ENCODE peak calls at places on chromosome 3, in seven cellular contexts. One of them, this sample, is unnamed.

GRCh38 chr3:32175607-32176197 is 62.8 kb upstream of the CMTM8 start:
- DNase-seq in A673: peak
- DNase-seq in GM04504: peak
- DNase-seq in head of caudate nucleus: no peak
- DNase-seq in stimulated activated CD4-positive, alpha-beta T cell treated with anti-CD3 and anti-CD28 coated beads, TNF-alpha, amount 100 ng/mL, for 4 hours: no peak
- DNase-seq in lung microvascular endothelial cell: peak
- DNase-seq in T-helper 2 cell: peak
- DNase-seq in this sample: peak

GRCh38 chr3:103127737-103128136 is 692.9 kb downstream of the ZPLD1 start:
- DNase-seq in A673: no peak
- DNase-seq in GM04504: no peak
- DNase-seq in stimulated activated CD4-positive, alpha-beta T cell treated with anti-CD3 and anti-CD28 coated beads, TNF-alpha, amount 100 ng/mL, for 4 hours: no peak
- DNase-seq in head of caudate nucleus: no peak
- DNase-seq in T-helper 2 cell: no peak
- DNase-seq in lung microvascular endothelial cell: no peak
- DNase-seq in this sample: no peak

GRCh38 chr3:182793663-182794454 is 555 bp downstream of the ATP11B start:
- DNase-seq in T-helper 2 cell: peak
- DNase-seq in A673: peak
- DNase-seq in lung microvascular endothelial cell: peak
- DNase-seq in head of caudate nucleus: peak
- DNase-seq in stimulated activated CD4-positive, alpha-beta T cell treated with anti-CD3 and anti-CD28 coated beads, TNF-alpha, amount 100 ng/mL, for 4 hours: peak
- DNase-seq in GM04504: no peak
- DNase-seq in this sample: peak

GRCh38 chr3:101913173-101913572 is 63.9 kb downstream of the NFKBIZ start:
- DNase-seq in lung microvascular endothelial cell: no peak
- DNase-seq in GM04504: no peak
- DNase-seq in head of caudate nucleus: no peak
- DNase-seq in T-helper 2 cell: no peak
- DNase-seq in A673: no peak
- DNase-seq in stimulated activated CD4-positive, alpha-beta T cell treated with anti-CD3 and anti-CD28 coated beads, TNF-alpha, amount 100 ng/mL, for 4 hours: no peak
- DNase-seq in this sample: no peak

GRCh38 chr3:179108091-179108490 is 36.5 kb upstream of the ZMAT3 start:
- DNase-seq in head of caudate nucleus: no peak
- DNase-seq in A673: no peak
- DNase-seq in lung microvascular endothelial cell: no peak
- DNase-seq in stimulated activated CD4-positive, alpha-beta T cell treated with anti-CD3 and anti-CD28 coated beads, TNF-alpha, amount 100 ng/mL, for 4 hours: no peak
- DNase-seq in GM04504: peak
- DNase-seq in T-helper 2 cell: no peak
- DNase-seq in this sample: no peak

GRCh38 chr3:171446301-171446700 is 13.9 kb downstream of the TNIK start:
- DNase-seq in stimulated activated CD4-positive, alpha-beta T cell treated with anti-CD3 and anti-CD28 coated beads, TNF-alpha, amount 100 ng/mL, for 4 hours: no peak
- DNase-seq in lung microvascular endothelial cell: no peak
- DNase-seq in GM04504: no peak
- DNase-seq in A673: no peak
- DNase-seq in T-helper 2 cell: no peak
- DNase-seq in head of caudate nucleus: no peak
- DNase-seq in this sample: no peak

GRCh38 chr3:27907929-27908328 is 185.8 kb upstream of the EOMES start:
- DNase-seq in stimulated activated CD4-positive, alpha-beta T cell treated with anti-CD3 and anti-CD28 coated beads, TNF-alpha, amount 100 ng/mL, for 4 hours: no peak
- DNase-seq in lung microvascular endothelial cell: no peak
- DNase-seq in T-helper 2 cell: no peak
- DNase-seq in A673: no peak
- DNase-seq in GM04504: no peak
- DNase-seq in head of caudate nucleus: no peak
- DNase-seq in this sample: no peak

GRCh38 chr3:86249833-86250232 is 741.1 kb downstream of the VGLL3 start:
- DNase-seq in GM04504: no peak
- DNase-seq in lung microvascular endothelial cell: no peak
- DNase-seq in A673: no peak
- DNase-seq in head of caudate nucleus: no peak
- DNase-seq in stimulated activated CD4-positive, alpha-beta T cell treated with anti-CD3 and anti-CD28 coated beads, TNF-alpha, amount 100 ng/mL, for 4 hours: no peak
- DNase-seq in T-helper 2 cell: no peak
- DNase-seq in this sample: no peak

GRCh38 chr3:39141211-39141995 is 12.0 kb downstream of the CSRNP1 start:
- DNase-seq in head of caudate nucleus: no peak
- DNase-seq in GM04504: no peak
- DNase-seq in T-helper 2 cell: no peak
- DNase-seq in lung microvascular endothelial cell: peak
- DNase-seq in A673: no peak
- DNase-seq in stimulated activated CD4-positive, alpha-beta T cell treated with anti-CD3 and anti-CD28 coated beads, TNF-alpha, amount 100 ng/mL, for 4 hours: no peak
- DNase-seq in this sample: no peak

GRCh38 chr3:150635076-150635475 is 32.0 kb downstream of the SELENOT start:
- DNase-seq in A673: no peak
- DNase-seq in stimulated activated CD4-positive, alpha-beta T cell treated with anti-CD3 and anti-CD28 coated beads, TNF-alpha, amount 100 ng/mL, for 4 hours: no peak
- DNase-seq in head of caudate nucleus: no peak
- DNase-seq in T-helper 2 cell: no peak
- DNase-seq in lung microvascular endothelial cell: no peak
- DNase-seq in GM04504: no peak
- DNase-seq in this sample: no peak

GRCh38 chr3:190862209-190863118 is at the start of gene GMNC:
- DNase-seq in lung microvascular endothelial cell: peak
- DNase-seq in T-helper 2 cell: no peak
- DNase-seq in stimulated activated CD4-positive, alpha-beta T cell treated with anti-CD3 and anti-CD28 coated beads, TNF-alpha, amount 100 ng/mL, for 4 hours: no peak
- DNase-seq in GM04504: peak
- DNase-seq in head of caudate nucleus: peak
- DNase-seq in A673: peak
- DNase-seq in this sample: peak

GRCh38 chr3:169914321-169914720 is 2.9 kb downstream of the SAMD7 start:
- DNase-seq in T-helper 2 cell: no peak
- DNase-seq in lung microvascular endothelial cell: peak
- DNase-seq in A673: peak
- DNase-seq in GM04504: peak
- DNase-seq in stimulated activated CD4-positive, alpha-beta T cell treated with anti-CD3 and anti-CD28 coated beads, TNF-alpha, amount 100 ng/mL, for 4 hours: no peak
- DNase-seq in head of caudate nucleus: no peak
- DNase-seq in this sample: no peak

GRCh38 chr3:9760779-9761505 is 8.8 kb downstream of the CAMK1 start:
- DNase-seq in stimulated activated CD4-positive, alpha-beta T cell treated with anti-CD3 and anti-CD28 coated beads, TNF-alpha, amount 100 ng/mL, for 4 hours: no peak
- DNase-seq in T-helper 2 cell: no peak
- DNase-seq in A673: no peak
- DNase-seq in head of caudate nucleus: no peak
- DNase-seq in GM04504: no peak
- DNase-seq in lung microvascular endothelial cell: no peak
- DNase-seq in this sample: no peak

GRCh38 chr3:98900265-98901031 is 1.0 kb downstream of the DCBLD2 start:
- DNase-seq in head of caudate nucleus: no peak
- DNase-seq in T-helper 2 cell: no peak
- DNase-seq in A673: no peak
- DNase-seq in GM04504: no peak
- DNase-seq in stimulated activated CD4-positive, alpha-beta T cell treated with anti-CD3 and anti-CD28 coated beads, TNF-alpha, amount 100 ng/mL, for 4 hours: no peak
- DNase-seq in lung microvascular endothelial cell: no peak
- DNase-seq in this sample: no peak

GRCh38 chr3:120092444-120092843 is 1.8 kb downstream of the GSK3B start:
- DNase-seq in GM04504: no peak
- DNase-seq in stimulated activated CD4-positive, alpha-beta T cell treated with anti-CD3 and anti-CD28 coated beads, TNF-alpha, amount 100 ng/mL, for 4 hours: no peak
- DNase-seq in A673: no peak
- DNase-seq in lung microvascular endothelial cell: no peak
- DNase-seq in head of caudate nucleus: no peak
- DNase-seq in T-helper 2 cell: no peak
- DNase-seq in this sample: no peak

GRCh38 chr3:63413523-63413922 is 135.4 kb downstream of the SYNPR start:
- DNase-seq in A673: no peak
- DNase-seq in head of caudate nucleus: no peak
- DNase-seq in stimulated activated CD4-positive, alpha-beta T cell treated with anti-CD3 and anti-CD28 coated beads, TNF-alpha, amount 100 ng/mL, for 4 hours: no peak
- DNase-seq in GM04504: no peak
- DNase-seq in lung microvascular endothelial cell: no peak
- DNase-seq in T-helper 2 cell: no peak
- DNase-seq in this sample: no peak

GRCh38 chr3:183518446-183519185 is 36.9 kb downstream of the KLHL6 start:
- DNase-seq in T-helper 2 cell: no peak
- DNase-seq in stimulated activated CD4-positive, alpha-beta T cell treated with anti-CD3 and anti-CD28 coated beads, TNF-alpha, amount 100 ng/mL, for 4 hours: no peak
- DNase-seq in lung microvascular endothelial cell: no peak
- DNase-seq in A673: no peak
- DNase-seq in head of caudate nucleus: no peak
- DNase-seq in GM04504: no peak
- DNase-seq in this sample: no peak

GRCh38 chr3:127033171-127033570 is 50.3 kb downstream of the PLXNA1 start:
- DNase-seq in GM04504: no peak
- DNase-seq in T-helper 2 cell: no peak
- DNase-seq in head of caudate nucleus: no peak
- DNase-seq in stimulated activated CD4-positive, alpha-beta T cell treated with anti-CD3 and anti-CD28 coated beads, TNF-alpha, amount 100 ng/mL, for 4 hours: no peak
- DNase-seq in A673: no peak
- DNase-seq in lung microvascular endothelial cell: no peak
- DNase-seq in this sample: no peak

GRCh38 chr3:162729686-162730085 is 1233.1 kb downstream of the OTOL1 start:
- DNase-seq in T-helper 2 cell: no peak
- DNase-seq in GM04504: no peak
- DNase-seq in lung microvascular endothelial cell: no peak
- DNase-seq in head of caudate nucleus: no peak
- DNase-seq in A673: no peak
- DNase-seq in stimulated activated CD4-positive, alpha-beta T cell treated with anti-CD3 and anti-CD28 coated beads, TNF-alpha, amount 100 ng/mL, for 4 hours: no peak
- DNase-seq in this sample: no peak

GRCh38 chr3:42851228-42851834 is 24.3 kb downstream of the CYP8B1 start:
- DNase-seq in T-helper 2 cell: no peak
- DNase-seq in lung microvascular endothelial cell: peak
- DNase-seq in stimulated activated CD4-positive, alpha-beta T cell treated with anti-CD3 and anti-CD28 coated beads, TNF-alpha, amount 100 ng/mL, for 4 hours: no peak
- DNase-seq in head of caudate nucleus: no peak
- DNase-seq in GM04504: no peak
- DNase-seq in A673: no peak
- DNase-seq in this sample: no peak

GRCh38 chr3:13105851-13106250 is 32.6 kb upstream of the IQSEC1 start:
- DNase-seq in lung microvascular endothelial cell: no peak
- DNase-seq in stimulated activated CD4-positive, alpha-beta T cell treated with anti-CD3 and anti-CD28 coated beads, TNF-alpha, amount 100 ng/mL, for 4 hours: no peak
- DNase-seq in head of caudate nucleus: no peak
- DNase-seq in T-helper 2 cell: no peak
- DNase-seq in A673: no peak
- DNase-seq in GM04504: no peak
- DNase-seq in this sample: no peak

GRCh38 chr3:117170112-117170511 is 460.5 kb downstream of the TUSC7 start:
- DNase-seq in head of caudate nucleus: no peak
- DNase-seq in GM04504: no peak
- DNase-seq in stimulated activated CD4-positive, alpha-beta T cell treated with anti-CD3 and anti-CD28 coated beads, TNF-alpha, amount 100 ng/mL, for 4 hours: no peak
- DNase-seq in lung microvascular endothelial cell: no peak
- DNase-seq in A673: no peak
- DNase-seq in T-helper 2 cell: no peak
- DNase-seq in this sample: no peak

GRCh38 chr3:49799761-49800160 is at the start of gene CDHR4:
- DNase-seq in A673: no peak
- DNase-seq in GM04504: peak
- DNase-seq in T-helper 2 cell: no peak
- DNase-seq in stimulated activated CD4-positive, alpha-beta T cell treated with anti-CD3 and anti-CD28 coated beads, TNF-alpha, amount 100 ng/mL, for 4 hours: no peak
- DNase-seq in head of caudate nucleus: no peak
- DNase-seq in lung microvascular endothelial cell: no peak
- DNase-seq in this sample: no peak

GRCh38 chr3:79558943-79559342 is 208.9 kb downstream of the ROBO1 start:
- DNase-seq in stimulated activated CD4-positive, alpha-beta T cell treated with anti-CD3 and anti-CD28 coated beads, TNF-alpha, amount 100 ng/mL, for 4 hours: no peak
- DNase-seq in A673: peak
- DNase-seq in lung microvascular endothelial cell: peak
- DNase-seq in head of caudate nucleus: no peak
- DNase-seq in T-helper 2 cell: no peak
- DNase-seq in GM04504: no peak
- DNase-seq in this sample: no peak

GRCh38 chr3:93969997-93970396 is 3.7 kb downstream of the PROS1 start:
- DNase-seq in head of caudate nucleus: no peak
- DNase-seq in stimulated activated CD4-positive, alpha-beta T cell treated with anti-CD3 and anti-CD28 coated beads, TNF-alpha, amount 100 ng/mL, for 4 hours: no peak
- DNase-seq in lung microvascular endothelial cell: no peak
- DNase-seq in A673: no peak
- DNase-seq in T-helper 2 cell: no peak
- DNase-seq in GM04504: no peak
- DNase-seq in this sample: no peak

GRCh38 chr3:10437995-10438901 is 67.1 kb downstream of the ATP2B2 start:
- DNase-seq in lung microvascular endothelial cell: no peak
- DNase-seq in T-helper 2 cell: no peak
- DNase-seq in head of caudate nucleus: no peak
- DNase-seq in GM04504: peak
- DNase-seq in A673: peak
- DNase-seq in stimulated activated CD4-positive, alpha-beta T cell treated with anti-CD3 and anti-CD28 coated beads, TNF-alpha, amount 100 ng/mL, for 4 hours: no peak
- DNase-seq in this sample: peak

GRCh38 chr3:50610992-50611463 is 546 bp downstream of the CISH start:
- DNase-seq in stimulated activated CD4-positive, alpha-beta T cell treated with anti-CD3 and anti-CD28 coated beads, TNF-alpha, amount 100 ng/mL, for 4 hours: no peak
- DNase-seq in head of caudate nucleus: no peak
- DNase-seq in A673: no peak
- DNase-seq in GM04504: no peak
- DNase-seq in T-helper 2 cell: no peak
- DNase-seq in lung microvascular endothelial cell: no peak
- DNase-seq in this sample: no peak

GRCh38 chr3:185308126-185308754 is 54.4 kb upstream of the EHHADH start:
- DNase-seq in A673: peak
- DNase-seq in T-helper 2 cell: no peak
- DNase-seq in GM04504: peak
- DNase-seq in stimulated activated CD4-positive, alpha-beta T cell treated with anti-CD3 and anti-CD28 coated beads, TNF-alpha, amount 100 ng/mL, for 4 hours: peak
- DNase-seq in lung microvascular endothelial cell: peak
- DNase-seq in head of caudate nucleus: no peak
- DNase-seq in this sample: peak

GRCh38 chr3:37029111-37029510 is 35.8 kb downstream of the MLH1 start:
- DNase-seq in head of caudate nucleus: no peak
- DNase-seq in lung microvascular endothelial cell: peak
- DNase-seq in A673: no peak
- DNase-seq in T-helper 2 cell: no peak
- DNase-seq in stimulated activated CD4-positive, alpha-beta T cell treated with anti-CD3 and anti-CD28 coated beads, TNF-alpha, amount 100 ng/mL, for 4 hours: no peak
- DNase-seq in GM04504: no peak
- DNase-seq in this sample: no peak

GRCh38 chr3:33438284-33438668 is 1.9 kb downstream of the UBP1 start:
- DNase-seq in lung microvascular endothelial cell: peak
- DNase-seq in head of caudate nucleus: no peak
- DNase-seq in T-helper 2 cell: no peak
- DNase-seq in stimulated activated CD4-positive, alpha-beta T cell treated with anti-CD3 and anti-CD28 coated beads, TNF-alpha, amount 100 ng/mL, for 4 hours: no peak
- DNase-seq in A673: peak
- DNase-seq in GM04504: peak
- DNase-seq in this sample: peak

GRCh38 chr3:77370413-77370812 is 330.5 kb downstream of the ROBO2 start:
- DNase-seq in A673: peak
- DNase-seq in T-helper 2 cell: no peak
- DNase-seq in GM04504: peak
- DNase-seq in head of caudate nucleus: no peak
- DNase-seq in stimulated activated CD4-positive, alpha-beta T cell treated with anti-CD3 and anti-CD28 coated beads, TNF-alpha, amount 100 ng/mL, for 4 hours: no peak
- DNase-seq in lung microvascular endothelial cell: no peak
- DNase-seq in this sample: no peak

GRCh38 chr3:157542711-157543485 is 39.7 kb upstream of the VEPH1 start:
- DNase-seq in A673: peak
- DNase-seq in stimulated activated CD4-positive, alpha-beta T cell treated with anti-CD3 and anti-CD28 coated beads, TNF-alpha, amount 100 ng/mL, for 4 hours: no peak
- DNase-seq in head of caudate nucleus: peak
- DNase-seq in lung microvascular endothelial cell: peak
- DNase-seq in T-helper 2 cell: no peak
- DNase-seq in GM04504: no peak
- DNase-seq in this sample: no peak

GRCh38 chr3:425094-425493 is 228.5 kb downstream of the CHL1 start:
- DNase-seq in A673: no peak
- DNase-seq in T-helper 2 cell: no peak
- DNase-seq in lung microvascular endothelial cell: no peak
- DNase-seq in GM04504: no peak
- DNase-seq in head of caudate nucleus: peak
- DNase-seq in stimulated activated CD4-positive, alpha-beta T cell treated with anti-CD3 and anti-CD28 coated beads, TNF-alpha, amount 100 ng/mL, for 4 hours: no peak
- DNase-seq in this sample: no peak

GRCh38 chr3:124964432-124964831 is 29.9 kb upstream of the MUC13 start:
- DNase-seq in T-helper 2 cell: no peak
- DNase-seq in stimulated activated CD4-positive, alpha-beta T cell treated with anti-CD3 and anti-CD28 coated beads, TNF-alpha, amount 100 ng/mL, for 4 hours: no peak
- DNase-seq in A673: no peak
- DNase-seq in lung microvascular endothelial cell: no peak
- DNase-seq in head of caudate nucleus: no peak
- DNase-seq in GM04504: no peak
- DNase-seq in this sample: no peak

GRCh38 chr3:129563850-129564535 is 21.0 kb downstream of the H1-8 start:
- DNase-seq in stimulated activated CD4-positive, alpha-beta T cell treated with anti-CD3 and anti-CD28 coated beads, TNF-alpha, amount 100 ng/mL, for 4 hours: no peak
- DNase-seq in GM04504: no peak
- DNase-seq in lung microvascular endothelial cell: no peak
- DNase-seq in head of caudate nucleus: no peak
- DNase-seq in T-helper 2 cell: no peak
- DNase-seq in A673: no peak
- DNase-seq in this sample: no peak

GRCh38 chr3:48518069-48518468 is 14.1 kb upstream of the SHISA5 start:
- DNase-seq in T-helper 2 cell: no peak
- DNase-seq in stimulated activated CD4-positive, alpha-beta T cell treated with anti-CD3 and anti-CD28 coated beads, TNF-alpha, amount 100 ng/mL, for 4 hours: no peak
- DNase-seq in lung microvascular endothelial cell: no peak
- DNase-seq in A673: no peak
- DNase-seq in head of caudate nucleus: no peak
- DNase-seq in GM04504: no peak
- DNase-seq in this sample: no peak

GRCh38 chr3:194254032-194254431 is 97.1 kb downstream of the CPN2 start:
- DNase-seq in lung microvascular endothelial cell: no peak
- DNase-seq in T-helper 2 cell: no peak
- DNase-seq in stimulated activated CD4-positive, alpha-beta T cell treated with anti-CD3 and anti-CD28 coated beads, TNF-alpha, amount 100 ng/mL, for 4 hours: no peak
- DNase-seq in head of caudate nucleus: no peak
- DNase-seq in GM04504: no peak
- DNase-seq in A673: no peak
- DNase-seq in this sample: no peak

GRCh38 chr3:120418866-120419490 is 31.8 kb downstream of the FSTL1 start:
- DNase-seq in head of caudate nucleus: peak
- DNase-seq in GM04504: no peak
- DNase-seq in T-helper 2 cell: no peak
- DNase-seq in lung microvascular endothelial cell: peak
- DNase-seq in A673: peak
- DNase-seq in stimulated activated CD4-positive, alpha-beta T cell treated with anti-CD3 and anti-CD28 coated beads, TNF-alpha, amount 100 ng/mL, for 4 hours: no peak
- DNase-seq in this sample: peak